ENCODE peak calls at places on chromosomes 5 and 9, in four cellular contexts. One of them, this sample, is unnamed.

GRCh38 chr5:16550316-16550952 is 66.4 kb downstream of the RETREG1 start:
- DNase-seq in GOT3: no peak
- DNase-seq in activated T-cell treated with anti-CD3 and anti-CD28 coated beads, Interleukin-2, amount 50 U/mL, for 1 hour: no peak
- DNase-seq in left ventricle myocardium superior: no peak
- DNase-seq in this sample: peak; percentile 40

GRCh38 chr5:163163858-163164257 is 273.5 kb upstream of the CCNG1 start:
- DNase-seq in GOT3: no peak
- DNase-seq in activated T-cell treated with anti-CD3 and anti-CD28 coated beads, Interleukin-2, amount 50 U/mL, for 1 hour: no peak
- DNase-seq in left ventricle myocardium superior: no peak
- DNase-seq in this sample: no peak

GRCh38 chr5:143084452-143084851 is 314.3 kb downstream of the ARHGAP26 start:
- DNase-seq in GOT3: no peak
- DNase-seq in activated T-cell treated with anti-CD3 and anti-CD28 coated beads, Interleukin-2, amount 50 U/mL, for 1 hour: no peak
- DNase-seq in left ventricle myocardium superior: no peak
- DNase-seq in this sample: no peak

GRCh38 chr9:93188426-93189368 is 4.8 kb downstream of the WNK2 start:
- DNase-seq in GOT3: no peak
- DNase-seq in activated T-cell treated with anti-CD3 and anti-CD28 coated beads, Interleukin-2, amount 50 U/mL, for 1 hour: no peak
- DNase-seq in left ventricle myocardium superior: peak; percentile 24
- DNase-seq in this sample: no peak

GRCh38 chr9:34124103-34124502 is 2.4 kb downstream of the DCAF12 start:
- DNase-seq in GOT3: no peak
- DNase-seq in activated T-cell treated with anti-CD3 and anti-CD28 coated beads, Interleukin-2, amount 50 U/mL, for 1 hour: no peak
- DNase-seq in left ventricle myocardium superior: no peak
- DNase-seq in this sample: peak; percentile 27

GRCh38 chr5:123283031-123283430 is 140.2 kb downstream of the CEP120 start:
- DNase-seq in GOT3: no peak
- DNase-seq in activated T-cell treated with anti-CD3 and anti-CD28 coated beads, Interleukin-2, amount 50 U/mL, for 1 hour: no peak
- DNase-seq in left ventricle myocardium superior: no peak
- DNase-seq in this sample: no peak

GRCh38 chr9:93052791-93053540 is 5.5 kb upstream of the SUSD3 start:
- DNase-seq in GOT3: no peak
- DNase-seq in activated T-cell treated with anti-CD3 and anti-CD28 coated beads, Interleukin-2, amount 50 U/mL, for 1 hour: no peak
- DNase-seq in left ventricle myocardium superior: no peak
- DNase-seq in this sample: no peak

GRCh38 chr5:143182901-143183820 is 220.3 kb downstream of the NR3C1 start:
- DNase-seq in GOT3: no peak
- DNase-seq in activated T-cell treated with anti-CD3 and anti-CD28 coated beads, Interleukin-2, amount 50 U/mL, for 1 hour: no peak
- DNase-seq in left ventricle myocardium superior: peak; percentile 56
- DNase-seq in this sample: peak; percentile 55

GRCh38 chr9:109730228-109730627 is 49.8 kb upstream of the PALM2AKAP2 start:
- DNase-seq in GOT3: no peak
- DNase-seq in activated T-cell treated with anti-CD3 and anti-CD28 coated beads, Interleukin-2, amount 50 U/mL, for 1 hour: no peak
- DNase-seq in left ventricle myocardium superior: no peak
- DNase-seq in this sample: no peak